ENCODE peak calls at places on chromosomes 5 and 9, in ten cellular contexts. V is GM23248, M is hepatocyte, N is HCT116, Z is OCI-LY7, S is MM.1S, R is GM23338, L is Karpas-422, H is PC-9, E is PC-3. D is an unnamed sample.

GRCh38 chr5:1161108-1161831 is 40.1 kb upstream of the SLC6A19 start:
- DNase-seq in N (peak; percentile 69), S (no peak), L (no peak), H (peak; percentile 96), E (peak; percentile 95), M (peak; percentile 45), V (no peak), R (no peak), Z (no peak), D (no peak)

GRCh38 chr5:124277767-124278536 is 468.5 kb downstream of the ZNF608 start:
- DNase-seq in Z (no peak), V (no peak), N (no peak), L (no peak), S (no peak), M (no peak), H (no peak), E (no peak), R (no peak), D (no peak)

GRCh38 chr5:138492552-138493045 is 27.3 kb downstream of the EGR1 start:
- DNase-seq in N (no peak), V (no peak), Z (no peak), H (no peak), R (no peak), S (no peak), E (no peak), L (no peak), M (no peak), D (no peak)

GRCh38 chr5:50653946-50654345 is 12.5 kb upstream of the PARP8 start:
- DNase-seq in L (peak; percentile 88), N (no peak), E (no peak), Z (peak; percentile 89), M (no peak), H (no peak), V (no peak), R (no peak), S (no peak), D (no peak)

GRCh38 chr9:18208166-18209059 is 265.5 kb upstream of the ADAMTSL1 start:
- DNase-seq in M (peak; percentile 79), H (peak; percentile 11), N (no peak), V (peak; percentile 64), L (peak; percentile 45), S (peak; percentile 18), E (peak; percentile 77), R (peak; percentile 88), Z (peak; percentile 4), D (peak; percentile 6)

GRCh38 chr5:156707750-156708149 is 142.3 kb upstream of the PPP1R2B start:
- DNase-seq in S (no peak), V (no peak), Z (no peak), H (no peak), M (no peak), R (no peak), N (no peak), L (no peak), E (no peak), D (no peak)

GRCh38 chr5:24320633-24321032 is 324.1 kb downstream of the CDH10 start:
- DNase-seq in H (no peak), R (no peak), E (no peak), V (no peak), N (no peak), S (no peak), Z (no peak), L (no peak), M (no peak), D (no peak)

GRCh38 chr5:32254987-32255900 is 57.5 kb downstream of the MTMR12 start:
- DNase-seq in N (no peak), V (peak; percentile 78), H (no peak), E (no peak), M (no peak), S (no peak), Z (no peak), R (no peak), L (no peak), D (no peak)

GRCh38 chr9:107949058-107949457 is 459.5 kb upstream of the KLF4 start:
- DNase-seq in M (no peak), L (no peak), R (no peak), Z (no peak), N (no peak), S (no peak), H (no peak), E (no peak), V (peak; percentile 33), D (no peak)

GRCh38 chr5:76657683-76658311 is 34.6 kb upstream of the F2RL2 start:
- DNase-seq in V (no peak), S (no peak), L (no peak), Z (no peak), H (no peak), M (peak; percentile 8), R (peak; percentile 12), N (no peak), E (no peak), D (no peak)

GRCh38 chr9:92726971-92727715 is 37.5 kb downstream of the BICD2 start:
- DNase-seq in M (no peak), N (no peak), Z (peak; percentile 82), L (peak; percentile 65), H (no peak), R (no peak), V (no peak), S (no peak), E (no peak), D (no peak)

GRCh38 chr5:157172408-157172807 is 6.3 kb upstream of the GARIN3 start:
- DNase-seq in Z (peak; percentile 67), M (no peak), H (no peak), L (peak; percentile 86), E (no peak), V (no peak), R (no peak), S (peak; percentile 96), N (no peak), D (no peak)

GRCh38 chr5:989961-990530 is 18.6 kb upstream of the NKD2 start:
- DNase-seq in M (peak; percentile 23), Z (no peak), E (peak; percentile 15), R (peak; percentile 66), L (no peak), N (no peak), V (no peak), S (no peak), H (peak; percentile 52), D (peak; percentile 48)

GRCh38 chr9:35489313-35490154 is at the start of gene RUSC2:
- DNase-seq in R (peak; percentile 94), N (peak; percentile 68), S (peak; percentile 80), V (peak; percentile 97), M (peak; percentile 95), H (peak; percentile 82), Z (peak; percentile 24), E (peak; percentile 73), L (no peak), D (peak; percentile 88)

GRCh38 chr5:17448877-17449276 is 49.2 kb upstream of the TAF11L2 start:
- DNase-seq in S (no peak), R (no peak), N (no peak), H (no peak), L (no peak), Z (no peak), M (no peak), V (peak; percentile 59), E (no peak), D (no peak)

GRCh38 chr5:3602713-3603502 is 7.3 kb downstream of the IRX1 start:
- DNase-seq in V (peak; percentile 91), E (no peak), S (no peak), L (no peak), R (peak; percentile 71), N (no peak), H (no peak), M (peak; percentile 71), Z (no peak), D (peak; percentile 67)

GRCh38 chr9:124145903-124146575 is 111.7 kb upstream of the NEK6 start:
- DNase-seq in H (no peak), R (no peak), M (no peak), N (no peak), E (peak; percentile 4), L (no peak), V (no peak), S (no peak), Z (no peak), D (no peak)

GRCh38 chr5:156479864-156480263 is 152.9 kb downstream of the SGCD start:
- DNase-seq in Z (peak; percentile 8), N (no peak), S (no peak), H (no peak), V (peak; percentile 89), E (no peak), R (no peak), L (no peak), M (no peak), D (no peak)

GRCh38 chr5:104018299-104018698 is 455.7 kb upstream of the NUDT12 start:
- DNase-seq in Z (no peak), N (peak; percentile 6), H (no peak), V (no peak), E (peak; percentile 26), S (no peak), L (no peak), M (no peak), R (no peak), D (no peak)

GRCh38 chr9:137415451-137415850 is 7.5 kb downstream of the EXD3 start:
- DNase-seq in N (no peak), E (no peak), R (no peak), H (no peak), M (no peak), Z (no peak), V (no peak), L (no peak), S (no peak), D (no peak)
- H3K9me2 ChIP-seq in N (no peaks in the 10 kb centered on the region), E (no peaks in the 10 kb centered on the region), R (no peaks in the 10 kb centered on the region), H (no peaks in the 10 kb centered on the region), M (no peaks in the 10 kb centered on the region), Z (no peaks in the 10 kb centered on the region), V (no peaks in the 10 kb centered on the region), L (no peaks in the 10 kb centered on the region), S (no peaks in the 10 kb centered on the region), D (no peaks in the 10 kb centered on the region)

GRCh38 chr5:107275333-107275732 is 395.4 kb downstream of the EFNA5 start:
- DNase-seq in E (no peak), L (no peak), V (no peak), Z (no peak), S (no peak), H (no peak), R (no peak), N (no peak), M (no peak), D (no peak)
- H3K9me2 ChIP-seq in E (no peaks in the 10 kb centered on the region), L (no peaks in the 10 kb centered on the region), V (no peaks in the 10 kb centered on the region), Z (no peaks in the 10 kb centered on the region), S (no peaks in the 10 kb centered on the region), H (no peaks in the 10 kb centered on the region), R (no peaks in the 10 kb centered on the region), N (no peaks in the 10 kb centered on the region), M (no peaks in the 10 kb centered on the region), D (no peaks in the 10 kb centered on the region)

GRCh38 chr5:64015824-64016223 is 53.6 kb upstream of the HTR1A start:
- DNase-seq in Z (no peak), E (no peak), H (no peak), L (no peak), M (no peak), R (peak; percentile 32), S (no peak), N (no peak), V (no peak), D (no peak)
- H3K9me2 ChIP-seq in Z (no peaks in the 10 kb centered on the region), E (no peaks in the 10 kb centered on the region), H (no peaks in the 10 kb centered on the region), L (no peaks in the 10 kb centered on the region), M (no peaks in the 10 kb centered on the region), R (peaks cover 4% of the 10 kb centered on the region), S (no peaks in the 10 kb centered on the region), N (no peaks in the 10 kb centered on the region), V (no peaks in the 10 kb centered on the region), D (no peaks in the 10 kb centered on the region)

DNA sequence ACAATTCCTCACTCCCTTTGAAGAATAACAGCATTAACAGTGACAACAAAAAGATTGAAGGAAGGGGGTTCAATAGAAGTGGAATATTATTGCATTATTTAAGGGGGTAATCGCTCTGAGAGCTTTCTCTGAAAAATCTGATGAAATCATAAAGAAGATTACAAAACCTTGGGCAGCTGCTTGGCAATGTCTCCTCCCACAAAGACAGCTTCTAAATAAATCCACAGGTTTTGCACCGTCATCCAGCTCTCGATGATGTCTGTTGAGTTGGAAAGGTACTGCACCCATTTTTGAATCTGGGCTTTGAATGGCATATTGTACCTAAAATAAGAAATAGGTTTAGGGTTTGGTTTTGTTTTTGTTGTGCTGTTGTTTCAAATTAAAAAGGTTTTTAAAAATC is 85.2 kb downstream of the DNAH5 start:
- DNase-seq in E (no peak), N (no peak), V (peak; percentile 13), S (no peak), L (no peak), H (no peak), M (no peak), R (no peak), Z (no peak), D (no peak)
- H3K9me2 ChIP-seq in E (no peaks in the 10 kb centered on the region), N (no peaks in the 10 kb centered on the region), V (no peaks in the 10 kb centered on the region), S (no peaks in the 10 kb centered on the region), L (no peaks in the 10 kb centered on the region), H (no peaks in the 10 kb centered on the region), M (no peaks in the 10 kb centered on the region), R (no peaks in the 10 kb centered on the region), Z (no peaks in the 10 kb centered on the region), D (no peaks in the 10 kb centered on the region)